ENCODE peak calls at places on chromosomes 1 and 21, in five cellular contexts. One of them, this sample, is unnamed.

GRCh38 chr1:31476891-31477846 is 64.2 kb downstream of the SERINC2 start:
- DNase-seq in stimulated activated CD4-positive, alpha-beta T cell treated with anti-CD3 and anti-CD28 coated beads, Interleukin-2, amount 100 ng/mL, for 48 hours: no peak
- DNase-seq in NCI-H748 treated with DMSO at 0.1 percent for 48 hours: peak; percentile 78
- DNase-seq in fibroblast of lung: no peak
- DNase-seq in HuH-7.5: no peak
- DNase-seq in this sample: no peak

GRCh38 chr21:38811257-38811656 is 5.5 kb downstream of the ETS2 start:
- DNase-seq in stimulated activated CD4-positive, alpha-beta T cell treated with anti-CD3 and anti-CD28 coated beads, Interleukin-2, amount 100 ng/mL, for 48 hours: no peak
- DNase-seq in NCI-H748 treated with DMSO at 0.1 percent for 48 hours: no peak
- DNase-seq in fibroblast of lung: peak; percentile 89
- DNase-seq in HuH-7.5: no peak
- DNase-seq in this sample: no peak

GRCh38 chr1:26820784-26821269 is 5.7 kb upstream of the ZDHHC18 start:
- DNase-seq in stimulated activated CD4-positive, alpha-beta T cell treated with anti-CD3 and anti-CD28 coated beads, Interleukin-2, amount 100 ng/mL, for 48 hours: no peak
- DNase-seq in NCI-H748 treated with DMSO at 0.1 percent for 48 hours: no peak
- DNase-seq in fibroblast of lung: no peak
- DNase-seq in HuH-7.5: no peak
- DNase-seq in this sample: no peak

GRCh38 chr1:11132571-11133293 is 33.1 kb upstream of the EXOSC10 start:
- DNase-seq in stimulated activated CD4-positive, alpha-beta T cell treated with anti-CD3 and anti-CD28 coated beads, Interleukin-2, amount 100 ng/mL, for 48 hours: no peak
- DNase-seq in NCI-H748 treated with DMSO at 0.1 percent for 48 hours: no peak
- DNase-seq in fibroblast of lung: no peak
- DNase-seq in HuH-7.5: no peak
- DNase-seq in this sample: no peak

GRCh38 chr1:54854376-54855020 is 32.5 kb downstream of the DHCR24 start:
- DNase-seq in stimulated activated CD4-positive, alpha-beta T cell treated with anti-CD3 and anti-CD28 coated beads, Interleukin-2, amount 100 ng/mL, for 48 hours: no peak
- DNase-seq in NCI-H748 treated with DMSO at 0.1 percent for 48 hours: no peak
- DNase-seq in fibroblast of lung: no peak
- DNase-seq in HuH-7.5: no peak
- DNase-seq in this sample: no peak

GRCh38 chr1:118991448-118991847 is 3.3 kb upstream of the TBX15 start:
- DNase-seq in stimulated activated CD4-positive, alpha-beta T cell treated with anti-CD3 and anti-CD28 coated beads, Interleukin-2, amount 100 ng/mL, for 48 hours: no peak
- DNase-seq in NCI-H748 treated with DMSO at 0.1 percent for 48 hours: no peak
- DNase-seq in fibroblast of lung: no peak
- DNase-seq in HuH-7.5: no peak
- DNase-seq in this sample: no peak

GRCh38 chr1:28896609-28896986 is 17.8 kb upstream of the EPB41 start:
- DNase-seq in stimulated activated CD4-positive, alpha-beta T cell treated with anti-CD3 and anti-CD28 coated beads, Interleukin-2, amount 100 ng/mL, for 48 hours: no peak
- DNase-seq in NCI-H748 treated with DMSO at 0.1 percent for 48 hours: no peak
- DNase-seq in fibroblast of lung: no peak
- DNase-seq in HuH-7.5: no peak
- DNase-seq in this sample: no peak

GRCh38 chr1:82162526-82163420 is 362.0 kb downstream of the ADGRL2 start:
- DNase-seq in stimulated activated CD4-positive, alpha-beta T cell treated with anti-CD3 and anti-CD28 coated beads, Interleukin-2, amount 100 ng/mL, for 48 hours: no peak
- DNase-seq in NCI-H748 treated with DMSO at 0.1 percent for 48 hours: no peak
- DNase-seq in fibroblast of lung: peak; percentile 46
- DNase-seq in HuH-7.5: no peak
- DNase-seq in this sample: no peak

GRCh38 chr21:28489197-28489596 is 503.5 kb downstream of the LTN1 start:
- DNase-seq in stimulated activated CD4-positive, alpha-beta T cell treated with anti-CD3 and anti-CD28 coated beads, Interleukin-2, amount 100 ng/mL, for 48 hours: no peak
- DNase-seq in NCI-H748 treated with DMSO at 0.1 percent for 48 hours: no peak
- DNase-seq in fibroblast of lung: no peak
- DNase-seq in HuH-7.5: no peak
- DNase-seq in this sample: no peak

GRCh38 chr1:246705368-246705767 is 18.8 kb upstream of the SCCPDH start:
- DNase-seq in stimulated activated CD4-positive, alpha-beta T cell treated with anti-CD3 and anti-CD28 coated beads, Interleukin-2, amount 100 ng/mL, for 48 hours: no peak
- DNase-seq in NCI-H748 treated with DMSO at 0.1 percent for 48 hours: no peak
- DNase-seq in fibroblast of lung: peak; percentile 97
- DNase-seq in HuH-7.5: no peak
- DNase-seq in this sample: no peak

GRCh38 chr1:82813351-82813750 is 1012.6 kb downstream of the ADGRL2 start:
- DNase-seq in stimulated activated CD4-positive, alpha-beta T cell treated with anti-CD3 and anti-CD28 coated beads, Interleukin-2, amount 100 ng/mL, for 48 hours: no peak
- DNase-seq in NCI-H748 treated with DMSO at 0.1 percent for 48 hours: no peak
- DNase-seq in fibroblast of lung: no peak
- DNase-seq in HuH-7.5: no peak
- DNase-seq in this sample: no peak